ENCODE peak calls at places on chromosomes 12 and 14, in four cellular contexts. O, Z, L and C are unnamed samples.

GRCh38 chr12:6770094-6770493 is 2.2 kb upstream of the LAG3 start:
- DNase-seq in O (no peak), Z (no peak), L (no peak), C (no peak)

GRCh38 chr12:14810953-14811483 is 3.0 kb downstream of the SMCO3 start:
- DNase-seq in L (no peak), O (no peak), Z (no peak), C (peak; percentile 32)

GRCh38 chr12:5568325-5568981 is 136.5 kb downstream of the NTF3 start:
- DNase-seq in O (no peak), L (no peak), Z (no peak), C (peak; percentile 30)

GRCh38 chr14:58572092-58572853 is 65.5 kb upstream of the DACT1 start:
- DNase-seq in Z (no peak), L (no peak), O (peak; percentile 34), C (peak; percentile 4)

GRCh38 chr14:95493976-95494375 is 22.5 kb downstream of the SYNE3 start:
- DNase-seq in O (no peak), Z (no peak), L (no peak), C (no peak)

GRCh38 chr12:95004610-95005009 is 1.1 kb upstream of the NDUFA12 start:
- DNase-seq in L (no peak), Z (no peak), O (no peak), C (no peak)

GRCh38 chr14:58977366-58977765 is 211.1 kb upstream of the DAAM1 start:
- DNase-seq in O (no peak), L (no peak), Z (no peak), C (no peak)

GRCh38 chr14:30362369-30363218 is 196.4 kb upstream of the G2E3 start:
- DNase-seq in L (no peak), O (no peak), Z (no peak), C (peak; percentile 0)

GRCh38 chr14:101175731-101176534 is 272.4 kb upstream of the RTL1 start:
- DNase-seq in Z (no peak), L (no peak), O (no peak), C (no peak)

GRCh38 chr12:31524791-31525495 is 66.0 kb downstream of the DENND5B start:
- DNase-seq in O (no peak), Z (no peak), L (no peak), C (peak; percentile 50)